ENCODE peak calls at places on chromosomes 11 and 22, in five cellular contexts. T is SW 1271, X is HEK293T, H is breast epithelium, G is sigmoid colon. J is an unnamed sample.

GRCh38 chr22:47245786-47246185 is 483.3 kb downstream of the TBC1D22A start:
- DNase-seq in T (no peak), X (no peak), H (peak), G (no peak), J (no peak)

GRCh38 chr11:78062671-78063070 is 990 bp upstream of the THRSP start:
- DNase-seq in T (no peak), X (no peak), H (no peak), G (no peak), J (no peak)

GRCh38 chr11:118152020-118152551 is 537 bp downstream of the SCN4B start:
- DNase-seq in T (no peak), X (no peak), H (no peak), G (no peak), J (no peak)

GRCh38 chr11:110003426-110003825 is 89.8 kb upstream of the ZC3H12C start:
- DNase-seq in T (no peak), X (no peak), H (no peak), G (no peak), J (no peak)

GRCh38 chr11:112553340-112553739 is 292.7 kb upstream of the PLET1 start:
- DNase-seq in T (no peak), X (no peak), H (no peak), G (no peak), J (no peak)

GRCh38 chr11:127275771-127276170 is 275.2 kb upstream of the KIRREL3 start:
- DNase-seq in T (no peak), X (no peak), H (no peak), G (no peak), J (no peak)

GRCh38 chr11:96486890-96487633 is 97.2 kb downstream of the JRKL start:
- DNase-seq in T (no peak), X (no peak), H (no peak), G (no peak), J (no peak)

GRCh38 chr11:134531331-134532135 is 119.5 kb upstream of the B3GAT1 start:
- DNase-seq in T (no peak), X (no peak), H (no peak), G (peak), J (no peak)

GRCh38 chr11:128236506-128237498 is 350.6 kb downstream of the ETS1 start:
- DNase-seq in T (no peak), X (no peak), H (no peak), G (no peak), J (no peak)